ENCODE peak calls at places on chromosomes 2 and 18, in four cellular contexts. K, P, W and R are unnamed samples.

GRCh38 chr2:236977999-236978398 is 107.7 kb upstream of the COPS8 start:
- DNase-seq in K (no peak), P (no peak), W (no peak), R (no peak)

GRCh38 chr2:27932396-27932795 is 41.9 kb downstream of the BABAM2 start:
- DNase-seq in K (peak; percentile 59), P (no peak), W (no peak), R (no peak)

GRCh38 chr2:142422769-142423168 is 292.0 kb upstream of the LRP1B start:
- DNase-seq in K (no peak), P (no peak), W (no peak), R (no peak)

GRCh38 chr2:37648316-37649011 is 23.0 kb downstream of the CDC42EP3 start:
- DNase-seq in K (no peak), P (no peak), W (no peak), R (no peak)

GRCh38 chr2:69566669-69567068 is 76.9 kb downstream of the AAK1 start:
- DNase-seq in K (no peak), P (no peak), W (no peak), R (no peak)

GRCh38 chr2:237732790-237733349 is 65.7 kb upstream of the RBM44 start:
- DNase-seq in K (no peak), P (peak; percentile 5), W (no peak), R (peak; percentile 46)

GRCh38 chr2:68993660-68994059 is 19.2 kb downstream of the GKN1 start:
- DNase-seq in K (peak; percentile 77), P (no peak), W (no peak), R (no peak)

GRCh38 chr2:207317358-207317984 is 151.7 kb upstream of the KLF7 start:
- DNase-seq in K (no peak), P (no peak), W (no peak), R (no peak)

GRCh38 chr18:12768622-12769021 is 65.8 kb downstream of the PSMG2 start:
- DNase-seq in K (no peak), P (no peak), W (no peak), R (no peak)

GRCh38 chr2:119983108-119983507 is 29.8 kb upstream of the EPB41L5 start:
- DNase-seq in K (no peak), P (no peak), W (no peak), R (no peak)

GRCh38 chr2:215624423-215624829 is 188.6 kb upstream of the FN1 start:
- DNase-seq in K (peak; percentile 95), P (no peak), W (no peak), R (peak; percentile 22)

GRCh38 chr2:27179344-27180000 is 30.7 kb downstream of the TCF23 start:
- DNase-seq in K (peak; percentile 46), P (no peak), W (no peak), R (no peak)

GRCh38 chr2:235008584-235009044 is 56.8 kb downstream of the SH3BP4 start:
- DNase-seq in K (peak; percentile 55), P (no peak), W (no peak), R (no peak)

GRCh38 chr18:40094441-40094840 is 1860.6 kb upstream of the PIK3C3 start:
- DNase-seq in K (no peak), P (no peak), W (no peak), R (no peak)

GRCh38 chr2:49426991-49427390 is 272.7 kb upstream of the FSHR start:
- DNase-seq in K (no peak), P (no peak), W (no peak), R (no peak)

GRCh38 chr2:119366161-119366648 is 429 bp downstream of the C2orf76 start:
- DNase-seq in K (peak; percentile 70), P (peak; percentile 29), W (no peak), R (peak; percentile 13)

GRCh38 chr2:138771534-138771933 is 8.7 kb downstream of the NXPH2 start:
- DNase-seq in K (no peak), P (no peak), W (no peak), R (peak; percentile 49)

GRCh38 chr2:3631161-3631850 is 26.7 kb upstream of the ALLC start:
- DNase-seq in K (no peak), P (no peak), W (no peak), R (no peak)

GRCh38 chr2:171735991-171736710 is 48.9 kb downstream of the DYNC1I2 start:
- DNase-seq in K (peak; percentile 6), P (no peak), W (no peak), R (no peak)

GRCh38 chr2:199370150-199370780 is 87.5 kb downstream of the SATB2 start:
- DNase-seq in K (no peak), P (no peak), W (no peak), R (no peak)

GRCh38 chr2:239154971-239155805 is 245.6 kb downstream of the HDAC4 start:
- DNase-seq in K (no peak), P (no peak), W (no peak), R (no peak)

GRCh38 chr2:223779877-223780276 is 57.5 kb downstream of the AP1S3 start:
- DNase-seq in K (peak; percentile 68), P (peak; percentile 52), W (peak; percentile 17), R (peak; percentile 92)

GRCh38 chr18:31929273-31929672 is 13.7 kb downstream of the TRAPPC8 start:
- DNase-seq in K (peak; percentile 40), P (no peak), W (no peak), R (no peak)

GRCh38 chr2:217858519-217859466 is 144.0 kb downstream of the TNS1 start:
- DNase-seq in K (peak; percentile 16), P (peak; percentile 19), W (no peak), R (no peak)

GRCh38 chr18:44846450-44846849 is 165.8 kb downstream of the SETBP1 start:
- DNase-seq in K (no peak), P (no peak), W (no peak), R (no peak)

GRCh38 chr18:35268811-35269210 is 21.2 kb downstream of the ZSCAN30 start:
- DNase-seq in K (no peak), P (no peak), W (no peak), R (no peak)

GRCh38 chr18:21129586-21130216 is 18.1 kb upstream of the ROCK1 start:
- DNase-seq in K (no peak), P (no peak), W (no peak), R (no peak)

GRCh38 chr2:216023055-216023648 is 9.8 kb upstream of the MREG start:
- DNase-seq in K (peak; percentile 66), P (peak; percentile 61), W (peak; percentile 31), R (peak; percentile 89)

GRCh38 chr2:9145109-9145751 is 61.4 kb upstream of the ASAP2 start:
- DNase-seq in K (no peak), P (no peak), W (no peak), R (no peak)

GRCh38 chr18:74063023-74063422 is 84.6 kb downstream of the FBXO15 start:
- DNase-seq in K (no peak), P (peak; percentile 6), W (no peak), R (peak; percentile 26)

GRCh38 chr18:58313491-58314032 is 269.5 kb downstream of the NEDD4L start:
- DNase-seq in K (peak; percentile 9), P (no peak), W (no peak), R (no peak)

GRCh38 chr2:207960911-207961310 is 64.4 kb downstream of the PLEKHM3 start:
- DNase-seq in K (no peak), P (no peak), W (no peak), R (no peak)

GRCh38 chr2:193868833-193869232 is 1674.1 kb upstream of the TMEFF2 start:
- DNase-seq in K (no peak), P (no peak), W (no peak), R (no peak)

GRCh38 chr2:236284208-236284607 is 20.0 kb upstream of the ASB18 start:
- DNase-seq in K (no peak), P (no peak), W (no peak), R (no peak)

GRCh38 chr2:212032536-212033219 is 505.9 kb downstream of the ERBB4 start:
- DNase-seq in K (no peak), P (no peak), W (no peak), R (no peak)

GRCh38 chr2:189662674-189663226 is 1.5 kb downstream of the ASNSD1 start:
- DNase-seq in K (no peak), P (no peak), W (no peak), R (no peak)

GRCh38 chr18:48806551-48807261 is 144.1 kb downstream of the SMAD7 start:
- DNase-seq in K (no peak), P (no peak), W (no peak), R (peak; percentile 17)

GRCh38 chr2:50615296-50615695 is 416.6 kb downstream of the NRXN1 start:
- DNase-seq in K (no peak), P (no peak), W (no peak), R (peak; percentile 47)

GRCh38 chr2:222993920-222994650 is 57.9 kb upstream of the KCNE4 start:
- DNase-seq in K (no peak), P (no peak), W (no peak), R (no peak)

DNA sequence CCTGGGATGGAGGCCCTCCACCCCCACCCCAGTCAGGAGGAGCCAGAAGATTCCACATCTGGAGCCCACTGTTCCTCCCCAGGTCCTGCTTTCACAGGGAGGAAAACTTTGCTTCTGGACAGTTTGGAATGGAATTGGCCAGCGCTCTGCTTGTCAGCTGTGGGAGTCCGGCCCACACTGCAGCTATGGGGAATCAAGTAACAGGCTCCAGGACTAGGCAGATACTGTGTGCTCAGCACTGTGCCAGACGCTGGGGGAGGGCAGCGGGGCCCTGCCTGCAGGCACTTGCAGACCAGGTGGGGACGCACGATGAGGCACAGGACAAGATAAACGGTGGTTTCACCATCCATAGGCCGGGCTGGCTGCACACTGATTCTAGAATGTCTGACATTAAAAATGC is 114.0 kb downstream of the STPG4 start:
- DNase-seq in K (no peak), P (no peak), W (no peak), R (no peak)
- TF ChIP-seq CREB1 in K (no peak), P (no peak), W (no peak), R (no peak)

DNA sequence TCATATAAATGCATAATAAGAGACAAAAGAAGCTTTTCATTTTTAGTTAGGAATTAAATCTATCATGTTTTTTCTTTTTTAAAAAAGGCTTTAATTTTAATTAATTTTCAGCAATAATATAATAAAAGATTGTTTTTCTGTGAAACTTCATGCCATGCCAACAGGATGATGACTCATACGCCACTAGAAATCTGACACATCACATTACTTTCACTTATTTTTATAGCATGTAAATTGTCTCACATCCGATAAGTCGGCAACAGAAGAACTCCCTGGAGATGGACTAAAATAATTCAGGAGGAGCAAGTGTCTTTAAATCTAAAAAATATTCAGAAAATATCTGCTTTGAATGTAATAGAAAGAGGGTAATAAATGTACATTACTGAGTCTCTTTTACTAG is 1024.2 kb upstream of the ACVR2A start:
- DNase-seq in K (no peak), P (no peak), W (no peak), R (no peak)
- TF ChIP-seq POLR2AphosphoS5 in K (no peak), P (no peak), W (no peak), R (no peak)

GRCh38 chr2:56483081-56483480 is 299.3 kb downstream of the CCDC85A start:
- DNase-seq in K (no peak), P (no peak), W (no peak), R (no peak)
- H2AFZ ChIP-seq in K (no peak overlapping the region), P (no peak overlapping the region), W (no peak overlapping the region), R (peak overlapping the region; percentile 2)

GRCh38 chr2:102066554-102066953 is 74.8 kb downstream of the IL1R2 start:
- DNase-seq in K (no peak), P (no peak), W (no peak), R (no peak)

GRCh38 chr2:102073168-102073724 is 69.3 kb upstream of the IL1R1 start:
- DNase-seq in K (no peak), P (peak; percentile 44), W (no peak), R (no peak)

GRCh38 chr2:102072741-102073140 is 69.8 kb upstream of the IL1R1 start:
- DNase-seq in K (no peak), P (no peak), W (no peak), R (no peak)

GRCh38 chr2:102069311-102069974 is 73.1 kb upstream of the IL1R1 start:
- DNase-seq in K (no peak), P (peak; percentile 94), W (no peak), R (no peak)

GRCh38 chr2:102070058-102070642 is 72.4 kb upstream of the IL1R1 start:
- DNase-seq in K (peak; percentile 79), P (peak; percentile 81), W (no peak), R (no peak)
- TF ChIP-seq CREB1 in K (no peak), P (no peak), W (no peak), R (no peak)

GRCh38 chr2:17539993-17540812 is at the start of gene VSNL1:
- DNase-seq in K (peak; percentile 98), P (peak; percentile 37), W (peak; percentile 89), R (peak; percentile 96)
- TF ChIP-seq POLR2AphosphoS5 in K (peak; percentile 88), P (no peak), W (peak; percentile 10), R (peak; percentile 77)